ENCODE peak calls at places on chromosomes 4 and X, in five cellular contexts. V is H1, F is GM12891, Q is suprapubic skin, B is GM23338. X is an unnamed sample.

GRCh38 chr4:41839945-41840854 is 91.7 kb upstream of the PHOX2B start:
- DNase-seq in V (no peak), F (no peak), Q (no peak), B (no peak), X (no peak)

GRCh38 chr4:7419961-7420660 is 14.6 kb downstream of the PSAPL1 start:
- DNase-seq in V (no peak), F (no peak), Q (no peak), B (no peak), X (no peak)

GRCh38 chr4:53656421-53656981 is 65.2 kb upstream of the LNX1 start:
- DNase-seq in V (no peak), F (no peak), Q (no peak), B (no peak), X (no peak)

GRCh38 chr4:182126567-182126966 is 116.6 kb upstream of the TENM3 start:
- DNase-seq in V (no peak), F (no peak), Q (no peak), B (no peak), X (no peak)

GRCh38 chr4:137980641-137981040 is 261.5 kb downstream of the SLC7A11 start:
- DNase-seq in V (no peak), F (no peak), Q (no peak), B (peak), X (no peak)

GRCh38 chrX:103779156-103779555 is 2.5 kb downstream of the PLP1 start:
- DNase-seq in V (no peak), F (no peak), Q (no peak), B (no peak), X (no peak)

GRCh38 chr4:159464302-159464701 is 361.4 kb downstream of the RAPGEF2 start:
- DNase-seq in V (no peak), F (no peak), Q (no peak), B (no peak), X (no peak)

GRCh38 chr4:88097781-88098180 is 60.7 kb downstream of the ABCG2 start:
- DNase-seq in V (no peak), F (no peak), Q (no peak), B (no peak), X (no peak)

GRCh38 chr4:38860788-38861424 is 4.3 kb upstream of the TLR6 start:
- DNase-seq in V (no peak), F (peak), Q (no peak), B (peak), X (no peak)

GRCh38 chr4:27096142-27096824 is 235.6 kb downstream of the STIM2 start:
- DNase-seq in V (no peak), F (no peak), Q (no peak), B (peak), X (no peak)

GRCh38 chr4:86948276-86948675 is 13.5 kb downstream of the AFF1 start:
- DNase-seq in V (no peak), F (no peak), Q (no peak), B (peak), X (no peak)

GRCh38 chr4:7254736-7255487 is 62.6 kb downstream of the SORCS2 start:
- DNase-seq in V (no peak), F (peak), Q (no peak), B (no peak), X (no peak)

GRCh38 chr4:17932041-17932440 is 89.5 kb downstream of the LCORL start:
- DNase-seq in V (no peak), F (no peak), Q (no peak), B (no peak), X (no peak)

GRCh38 chrX:102975016-102975415 is 37.9 kb downstream of the RAB40AL start:
- DNase-seq in V (no peak), F (no peak), Q (no peak), B (no peak), X (no peak)

GRCh38 chrX:33968611-33969010 is 163.5 kb downstream of the FAM47A start:
- DNase-seq in V (no peak), F (no peak), Q (no peak), B (no peak), X (no peak)

GRCh38 chr4:152972821-152973613 is 36.9 kb downstream of the FHDC1 start:
- DNase-seq in V (no peak), F (no peak), Q (no peak), B (no peak), X (no peak)

GRCh38 chr4:1309261-1310010 is 19.7 kb downstream of the MAEA start:
- DNase-seq in V (peak), F (peak), Q (peak), B (peak), X (peak)

GRCh38 chr4:35516102-35516501 is 728.2 kb downstream of the ARAP2 start:
- DNase-seq in V (no peak), F (no peak), Q (no peak), B (no peak), X (no peak)

GRCh38 chr4:10159671-10160070 is 43.1 kb upstream of the WDR1 start:
- DNase-seq in V (no peak), F (no peak), Q (no peak), B (no peak), X (no peak)

GRCh38 chr4:81806485-81806884 is 334.8 kb upstream of the RASGEF1B start:
- DNase-seq in V (no peak), F (no peak), Q (no peak), B (no peak), X (no peak)

GRCh38 chrX:53481093-53481492 is 46.9 kb upstream of the HSD17B10 start:
- DNase-seq in V (no peak), F (no peak), Q (no peak), B (peak), X (no peak)

GRCh38 chrX:6024204-6024603 is 204.5 kb downstream of the NLGN4X start:
- DNase-seq in V (no peak), F (no peak), Q (no peak), B (no peak), X (no peak)

GRCh38 chr4:108607426-108607825 is 12.9 kb upstream of the RPL34 start:
- DNase-seq in V (no peak), F (no peak), Q (no peak), B (no peak), X (no peak)

GRCh38 chr4:72909461-72909860 is 160.1 kb downstream of the COX18 start:
- DNase-seq in V (no peak), F (no peak), Q (no peak), B (peak), X (no peak)

GRCh38 chr4:55116450-55116849 is 8.9 kb downstream of the KDR start:
- DNase-seq in V (no peak), F (no peak), Q (no peak), B (no peak), X (no peak)

GRCh38 chr4:186037692-186038658 is 31.0 kb upstream of the TLR3 start:
- DNase-seq in V (no peak), F (peak), Q (no peak), B (peak), X (no peak)

GRCh38 chrX:86078650-86079049 is 31.3 kb upstream of the CHM start:
- DNase-seq in V (no peak), F (no peak), Q (no peak), B (no peak), X (no peak)

GRCh38 chr4:153466637-153467153 is 535 bp downstream of the TMEM131L start:
- DNase-seq in V (no peak), F (no peak), Q (no peak), B (peak), X (no peak)

GRCh38 chr4:68218044-68218443 is 27.4 kb downstream of the TMPRSS11B start:
- DNase-seq in V (no peak), F (no peak), Q (no peak), B (no peak), X (no peak)

GRCh38 chrX:107677909-107678308 is 49.6 kb downstream of the PRPS1 start:
- DNase-seq in V (no peak), F (no peak), Q (no peak), B (no peak), X (no peak)

GRCh38 chrX:49754238-49754857 is 58.6 kb upstream of the PAGE1 start:
- DNase-seq in V (no peak), F (peak), Q (no peak), B (peak), X (no peak)

GRCh38 chr4:21976166-21976565 is 27.6 kb upstream of the KCNIP4 start:
- DNase-seq in V (no peak), F (no peak), Q (no peak), B (no peak), X (no peak)

GRCh38 chr4:2363056-2363719 is 55.3 kb downstream of the ZFYVE28 start:
- DNase-seq in V (no peak), F (no peak), Q (no peak), B (no peak), X (no peak)

GRCh38 chr4:46856347-46856746 is 52.7 kb downstream of the COX7B2 start:
- DNase-seq in V (no peak), F (no peak), Q (no peak), B (no peak), X (no peak)

GRCh38 chr4:38512840-38513239 is 151.2 kb upstream of the KLF3 start:
- DNase-seq in V (no peak), F (no peak), Q (no peak), B (peak), X (no peak)

GRCh38 chr4:8283631-8284121 is 14.1 kb downstream of the HTRA3 start:
- DNase-seq in V (no peak), F (no peak), Q (peak), B (peak), X (no peak)

GRCh38 chrX:133544105-133544504 is 128.8 kb upstream of the GPC4 start:
- DNase-seq in V (no peak), F (no peak), Q (peak), B (peak), X (no peak)

GRCh38 chr4:118338981-118339765 is 13.6 kb downstream of the PRSS12 start:
- DNase-seq in V (no peak), F (no peak), Q (no peak), B (no peak), X (no peak)

DNA sequence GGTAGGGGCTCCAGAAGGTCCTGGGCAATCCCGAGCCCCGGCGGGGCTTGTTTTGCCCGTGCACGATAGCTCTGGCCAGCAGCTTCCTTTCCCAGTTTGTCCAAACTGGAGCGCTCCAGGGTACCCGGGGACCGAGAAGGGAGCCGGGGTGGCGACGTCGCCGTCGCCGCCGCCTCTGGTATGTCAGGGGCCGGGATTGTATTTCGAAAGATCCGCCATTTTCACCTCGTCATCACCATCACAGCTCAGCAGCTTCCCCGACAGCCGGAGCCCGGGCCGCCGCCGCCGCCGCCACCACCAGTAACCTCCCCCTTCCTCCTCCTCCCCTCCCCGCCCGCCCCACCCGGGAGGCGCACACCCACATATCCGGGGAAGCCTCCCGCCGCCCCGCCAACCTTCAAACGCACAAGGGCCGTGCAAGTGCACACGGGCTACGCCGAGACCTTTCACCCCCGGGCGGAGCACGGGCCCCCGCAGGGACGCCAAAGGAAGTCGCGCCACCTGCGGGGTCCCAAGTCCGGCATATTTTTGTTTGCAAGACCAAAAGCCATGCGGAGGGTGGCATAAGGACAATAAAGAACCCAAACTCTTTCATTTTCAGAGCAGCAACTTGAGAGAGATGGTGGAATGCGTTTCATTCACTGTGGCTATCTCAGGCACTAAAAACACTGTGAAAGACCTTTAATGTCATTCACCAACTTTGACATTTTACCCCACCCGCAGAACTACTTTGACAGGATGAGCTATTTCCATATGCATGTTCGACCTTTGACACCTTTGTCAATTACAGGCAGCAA is at the start of gene LIN54:
- DNase-seq in V (no peak), F (peak), Q (peak), B (peak), X (peak)
- TF ChIP-seq POLR2AphosphoS5 in V (no peak), F (no peak), Q (no peak), B (no peak), X (peak)

DNA sequence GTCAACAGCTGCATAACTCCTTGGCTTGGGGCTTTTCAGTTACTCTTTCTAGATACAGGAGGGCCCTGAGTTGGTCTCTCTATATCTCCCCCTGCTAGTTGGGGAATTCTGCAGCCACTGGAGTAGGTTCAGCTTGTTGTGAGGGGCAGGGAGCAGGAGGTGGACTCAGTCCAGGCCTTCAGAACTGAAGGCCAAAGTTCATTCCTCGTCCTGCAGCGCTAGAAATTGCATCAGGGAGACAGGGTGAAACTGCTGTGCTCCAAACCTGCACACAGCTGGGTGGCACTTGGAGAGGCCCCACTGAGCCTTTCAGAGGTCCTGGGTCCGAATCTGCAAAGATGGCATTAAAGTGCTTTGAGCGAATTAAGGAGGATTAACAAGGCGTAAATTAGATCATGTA is 24.9 kb upstream of the TRIM60 start:
- DNase-seq in V (no peak), F (no peak), Q (no peak), B (no peak), X (no peak)
- TF ChIP-seq POLR2AphosphoS5 in V (no peak), F (no peak), Q (no peak), B (no peak), X (no peak)

GRCh38 chr4:102623622-102624021 is 122.5 kb downstream of the NFKB1 start:
- DNase-seq in V (no peak), F (no peak), Q (no peak), B (peak), X (no peak)

GRCh38 chr4:102616661-102617060 is 115.5 kb downstream of the NFKB1 start:
- DNase-seq in V (no peak), F (no peak), Q (no peak), B (peak), X (no peak)

GRCh38 chr4:102625232-102625930 is 124.2 kb downstream of the NFKB1 start:
- DNase-seq in V (no peak), F (peak), Q (no peak), B (peak), X (no peak)

DNA sequence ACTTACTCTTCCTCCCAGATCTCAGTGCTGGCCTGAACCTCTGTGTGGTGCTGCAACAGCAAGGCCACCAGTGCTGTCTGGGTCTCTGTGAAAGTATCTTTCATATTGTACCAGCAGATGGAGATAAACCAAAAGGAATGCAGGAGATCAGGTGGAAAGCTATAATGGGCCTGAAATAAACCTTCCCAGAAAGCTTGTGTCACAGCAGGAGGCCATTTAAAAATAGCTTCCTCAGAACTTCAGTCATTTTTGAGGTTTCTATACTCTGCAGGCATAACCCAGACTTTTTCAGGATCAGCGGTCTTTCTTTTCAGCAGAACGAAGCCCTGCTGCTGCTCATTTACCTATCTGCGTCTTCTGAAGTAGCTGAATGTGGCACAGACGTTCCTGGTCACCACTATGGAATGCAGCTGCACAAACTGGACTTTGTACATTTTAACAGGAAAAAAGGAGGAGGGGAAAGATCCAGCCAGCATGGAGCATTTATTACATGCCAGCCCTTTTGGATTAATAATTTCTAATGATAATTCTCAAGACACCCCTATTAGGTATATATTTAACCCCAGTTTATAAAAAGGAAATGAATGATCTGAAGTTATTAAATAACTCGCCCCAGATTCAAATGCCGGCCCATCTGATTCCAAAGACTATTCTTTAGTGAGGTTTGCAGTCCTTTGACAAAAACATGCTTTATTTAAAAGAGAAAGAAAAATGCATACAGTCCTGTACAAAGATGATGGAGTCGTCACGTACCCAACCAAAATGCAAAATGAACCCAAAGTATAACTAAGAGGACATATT is 119.7 kb downstream of the NFKB1 start:
- DNase-seq in V (no peak), F (no peak), Q (no peak), B (peak), X (no peak)
- TF ChIP-seq POLR2AphosphoS5 in V (no peak), F (no peak), Q (no peak), B (no peak), X (no peak)

GRCh38 chrX:22950278-22951266 is 49.2 kb upstream of the DDX53 start:
- DNase-seq in V (no peak), F (no peak), Q (no peak), B (no peak), X (no peak)

GRCh38 chrX:22944945-22945344 is 54.8 kb upstream of the DDX53 start:
- DNase-seq in V (no peak), F (no peak), Q (no peak), B (no peak), X (no peak)
- TF ChIP-seq POLR2AphosphoS5 in V (no peak), F (no peak), Q (no peak), B (no peak), X (no peak)

GRCh38 chrX:3815896-3816664 is 102.6 kb upstream of the PRKX start:
- DNase-seq in V (no peak), F (peak), Q (peak), B (peak), X (peak)
- TF ChIP-seq POLR2AphosphoS5 in V (no peak), F (no peak), Q (no peak), B (peak), X (no peak)

DNA sequence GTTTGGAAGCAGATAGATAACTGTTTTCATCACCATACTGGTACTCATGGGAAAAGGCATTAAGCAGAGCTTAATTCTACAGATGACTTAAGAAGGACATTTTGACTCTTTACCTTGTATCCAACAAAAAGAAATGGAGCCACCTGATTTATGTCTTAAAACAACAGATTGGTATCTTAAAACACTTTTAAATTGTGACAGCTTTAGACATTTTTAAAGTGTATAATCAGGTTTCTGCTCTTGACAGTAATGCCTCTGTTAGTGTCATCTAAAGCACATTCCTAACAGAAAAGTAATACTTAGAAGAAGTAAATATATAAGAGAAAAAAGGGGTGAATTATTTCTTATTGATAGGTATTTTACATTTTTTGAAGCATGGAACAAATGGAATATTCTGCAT is 55.9 kb downstream of the SPATA4 start:
- DNase-seq in V (no peak), F (no peak), Q (no peak), B (no peak), X (no peak)
- TF ChIP-seq POLR2AphosphoS5 in V (no peak), F (no peak), Q (no peak), B (no peak), X (no peak)

DNA sequence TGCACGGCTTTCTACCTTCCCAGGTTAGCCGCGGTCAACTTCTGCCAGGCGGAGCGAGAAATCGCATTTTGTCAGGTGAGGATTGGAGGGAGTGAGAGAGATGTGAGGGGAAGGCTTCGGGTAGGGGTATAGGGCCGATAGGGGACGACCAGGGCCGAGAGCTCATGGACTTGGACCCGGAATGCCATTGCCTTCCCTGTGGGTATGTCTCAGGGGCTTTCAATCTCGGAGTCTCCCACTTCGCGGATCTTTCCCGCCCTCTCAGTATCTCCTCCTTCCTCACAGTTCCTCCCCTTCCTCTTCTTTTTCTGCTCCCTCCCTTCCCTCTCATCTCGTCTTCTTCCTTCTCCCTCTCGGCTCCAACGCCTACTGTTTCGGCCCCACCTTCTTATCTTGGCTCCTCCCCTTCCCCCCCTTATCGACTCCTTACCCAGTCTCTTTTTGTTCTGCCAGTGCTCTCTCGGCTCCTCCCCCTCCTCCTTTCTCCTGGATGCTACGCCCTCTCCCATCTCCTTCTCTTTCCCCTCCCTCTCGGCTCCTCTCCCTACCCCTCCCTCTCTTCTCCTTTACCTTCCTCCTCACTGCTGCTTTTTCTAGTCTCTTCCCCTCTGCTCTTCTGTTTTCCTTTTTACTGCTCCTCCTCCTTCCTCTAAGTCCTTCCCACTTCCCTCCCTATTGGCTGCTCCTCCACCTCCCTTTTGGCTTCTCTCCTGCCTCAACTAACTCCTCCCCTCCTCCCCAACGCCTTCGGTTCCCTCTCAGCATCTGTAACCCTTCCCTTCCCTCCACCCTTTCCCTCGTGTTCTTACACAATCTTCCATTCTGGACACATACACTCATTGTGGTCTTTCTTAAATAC is 29.4 kb upstream of the RBMX start:
- DNase-seq in V (peak), F (peak), Q (peak), B (peak), X (peak)
- TF ChIP-seq POLR2AphosphoS5 in V (no peak), F (no peak), Q (no peak), B (peak), X (peak)